ENCODE peak calls at places on chromosomes 2 and 18, in four cellular contexts. N, L, T and K are unnamed samples.

GRCh38 chr2:173107629-173108022 is 32.0 kb downstream of the MAP3K20 start:
- DNase-seq in L (no peak), N (no peak), T (no peak), K (no peak)

GRCh38 chr2:120988741-120989555 is 253.3 kb downstream of the GLI2 start:
- DNase-seq in N (no peak), L (no peak), T (no peak), K (no peak)

GRCh38 chr2:152228215-152228614 is 52.7 kb upstream of the STAM2 start:
- DNase-seq in L (no peak), N (no peak), T (no peak), K (no peak)

GRCh38 chr18:78021196-78021595 is 771.5 kb downstream of the GALR1 start:
- DNase-seq in N (no peak), T (no peak), L (no peak), K (no peak)

GRCh38 chr2:176188969-176189665 is 649 bp downstream of the HOXD1 start:
- DNase-seq in T (no peak), N (no peak), L (no peak), K (peak)

GRCh38 chr2:224220581-224221255 is 181.2 kb downstream of the FAM124B start:
- DNase-seq in L (no peak), N (no peak), T (no peak), K (no peak)

GRCh38 chr2:109277414-109277813 is 148.4 kb downstream of the SH3RF3 start:
- DNase-seq in T (no peak), N (no peak), L (no peak), K (no peak)

GRCh38 chr2:83594841-83595720 is 864.0 kb downstream of the SUCLG1 start:
- DNase-seq in N (no peak), T (no peak), L (no peak), K (no peak)

GRCh38 chr2:157596992-157597681 is 31.5 kb downstream of the ACVR1C start:
- DNase-seq in T (peak), N (no peak), L (no peak), K (peak)

GRCh38 chr2:131105950-131106801 is 1.0 kb downstream of the PLEKHB2 start:
- DNase-seq in T (peak), L (no peak), N (no peak), K (peak)

GRCh38 chr2:160934263-160934662 is 226.0 kb upstream of the TANK start:
- DNase-seq in T (no peak), N (no peak), L (no peak), K (no peak)

GRCh38 chr2:192190474-192190873 is 4.3 kb downstream of the TMEFF2 start:
- DNase-seq in T (no peak), L (no peak), N (no peak), K (no peak)

GRCh38 chr2:74843371-74844298 is 9.7 kb downstream of the HK2 start:
- DNase-seq in L (no peak), T (peak), N (peak), K (peak)

GRCh38 chr2:176643711-176644110 is 374.5 kb downstream of the MTX2 start:
- DNase-seq in N (peak), T (no peak), L (no peak), K (no peak)

GRCh38 chr2:164014068-164014577 is 278.3 kb upstream of the FIGN start:
- DNase-seq in T (no peak), L (no peak), N (no peak), K (no peak)

GRCh38 chr2:100666996-100667395 is 104.2 kb downstream of the PDCL3 start:
- DNase-seq in T (no peak), N (no peak), L (no peak), K (no peak)

GRCh38 chr2:236047886-236048540 is 120.2 kb downstream of the GBX2 start:
- DNase-seq in N (no peak), L (no peak), T (no peak), K (no peak)

GRCh38 chr18:44968336-44968735 is 287.6 kb downstream of the SETBP1 start:
- DNase-seq in N (no peak), T (no peak), L (no peak), K (no peak)

GRCh38 chr2:118089015-118089800 is 937 bp downstream of the INSIG2 start:
- DNase-seq in T (no peak), N (no peak), L (no peak), K (peak)

GRCh38 chr18:51171625-51172024 is 25.9 kb downstream of the MEX3C start:
- DNase-seq in N (no peak), T (no peak), L (no peak), K (no peak)

GRCh38 chr2:116719841-116720240 is 1094.7 kb upstream of the DDX18 start:
- DNase-seq in N (peak), T (no peak), L (no peak), K (no peak)

GRCh38 chr2:221283896-221284295 is 288.2 kb downstream of the EPHA4 start:
- DNase-seq in N (no peak), L (no peak), T (no peak), K (no peak)

GRCh38 chr18:46268662-46269061 is 164.5 kb downstream of the HAUS1 start:
- DNase-seq in L (no peak), N (no peak), T (no peak), K (no peak)

GRCh38 chr18:56188521-56188920 is 449.9 kb downstream of the TXNL1 start:
- DNase-seq in N (no peak), L (no peak), T (no peak), K (no peak)

GRCh38 chr2:172248381-172249173 is 145.9 kb upstream of the DLX2 start:
- DNase-seq in L (no peak), N (no peak), T (no peak), K (no peak)

GRCh38 chr2:207122914-207123744 is 42.6 kb downstream of the KLF7 start:
- DNase-seq in L (no peak), T (peak), N (no peak), K (no peak)

GRCh38 chr2:69755862-69756467 is 14.0 kb downstream of the ANXA4 start:
- DNase-seq in L (no peak), N (no peak), T (no peak), K (no peak)

GRCh38 chr2:23862716-23863426 is 64.1 kb downstream of the ATAD2B start:
- DNase-seq in N (no peak), T (no peak), L (no peak), K (no peak)